ENCODE peak calls at places on chromosomes 3 and 15, in ten cellular contexts. D is GM12891, Z is esophagus muscularis mucosa, S is transverse colon, X is K562, R is upper lobe of left lung, U is breast epithelium, F is HepG2, C is GM12878, B is spleen. E is an unnamed sample.

GRCh38 chr3:23750573-23751484 is 54.9 kb upstream of the UBE2E1 start:
- DNase-seq in F (no peak), C (no peak), Z (no peak), S (no peak), R (no peak), D (no peak), X (no peak), U (no peak), B (no peak), E (no peak)

GRCh38 chr3:153173758-153174516 is 11.9 kb downstream of the RAP2B start:
- DNase-seq in U (no peak), S (no peak), C (no peak), D (no peak), F (peak), B (no peak), R (no peak), Z (no peak), X (peak), E (no peak)

GRCh38 chr15:101020451-101020850 is 101.3 kb downstream of the LRRK1 start:
- DNase-seq in R (no peak), Z (peak), C (no peak), X (no peak), F (no peak), S (peak), U (no peak), D (no peak), B (no peak), E (no peak)

GRCh38 chr15:26261413-26261812 is 398.3 kb upstream of the ATP10A start:
- DNase-seq in B (no peak), U (no peak), F (no peak), R (no peak), Z (no peak), D (no peak), S (no peak), C (no peak), X (no peak), E (no peak)

GRCh38 chr3:156677120-156677479 is 2.7 kb downstream of the TIPARP start:
- DNase-seq in U (no peak), F (no peak), B (no peak), X (no peak), D (no peak), R (no peak), S (no peak), Z (no peak), C (no peak), E (no peak)

GRCh38 chr3:140765246-140765645 is 87.4 kb downstream of the TRIM42 start:
- DNase-seq in F (no peak), X (no peak), B (no peak), R (no peak), U (no peak), C (no peak), S (no peak), Z (peak), D (no peak), E (no peak)

GRCh38 chr3:52721002-52721741 is 15.3 kb downstream of the SPCS1 start:
- DNase-seq in R (no peak), Z (no peak), F (no peak), D (peak), B (no peak), X (no peak), C (no peak), S (no peak), U (no peak), E (no peak)

GRCh38 chr3:134312072-134312872 is 61.6 kb upstream of the RYK start:
- DNase-seq in B (no peak), Z (peak), R (peak), F (no peak), D (no peak), U (peak), X (no peak), C (no peak), S (no peak), E (no peak)

GRCh38 chr3:145698252-145698651 is 462.7 kb downstream of the PLOD2 start:
- DNase-seq in B (no peak), D (no peak), U (no peak), F (no peak), Z (no peak), S (no peak), R (no peak), X (no peak), C (no peak), E (peak)

GRCh38 chr3:128064962-128065361 is 12.7 kb downstream of the SEC61A1 start:
- DNase-seq in R (no peak), U (no peak), X (no peak), F (no peak), S (no peak), B (no peak), C (no peak), D (no peak), Z (no peak), E (no peak)

GRCh38 chr15:68187559-68187958 is 17.6 kb downstream of the CALML4 start:
- DNase-seq in X (no peak), C (no peak), F (no peak), Z (no peak), D (no peak), R (no peak), S (peak), U (peak), B (no peak), E (peak)

GRCh38 chr15:75930866-75931265 is 27.2 kb downstream of the FBXO22 start:
- DNase-seq in S (no peak), U (no peak), D (no peak), X (no peak), F (no peak), B (no peak), Z (no peak), C (no peak), R (no peak), E (no peak)

GRCh38 chr15:67955256-67955655 is 98.9 kb upstream of the PIAS1 start:
- DNase-seq in B (no peak), S (no peak), C (no peak), D (no peak), X (no peak), F (no peak), U (no peak), Z (peak), R (no peak), E (no peak)

GRCh38 chr3:67196677-67197076 is 198.6 kb downstream of the KBTBD8 start:
- DNase-seq in U (no peak), C (no peak), R (no peak), Z (peak), X (no peak), D (no peak), B (no peak), S (no peak), F (no peak), E (no peak)
- TF ChIP-seq POLR2AphosphoS5 in U (no peak), C (no peak), R (no peak), Z (no peak), X (no peak), D (no peak), B (no peak), S (no peak), F (no peak), E (no peak)

GRCh38 chr15:82985688-82986441 is at the start of gene RAMAC:
- DNase-seq in C (peak), Z (peak), B (peak), U (peak), X (peak), D (peak), S (peak), R (peak), F (peak), E (peak)
- TF ChIP-seq POLR2AphosphoS5 in C (peak), Z (peak), B (peak), U (peak), X (peak), D (peak), S (peak), R (peak), F (peak), E (peak)

DNA sequence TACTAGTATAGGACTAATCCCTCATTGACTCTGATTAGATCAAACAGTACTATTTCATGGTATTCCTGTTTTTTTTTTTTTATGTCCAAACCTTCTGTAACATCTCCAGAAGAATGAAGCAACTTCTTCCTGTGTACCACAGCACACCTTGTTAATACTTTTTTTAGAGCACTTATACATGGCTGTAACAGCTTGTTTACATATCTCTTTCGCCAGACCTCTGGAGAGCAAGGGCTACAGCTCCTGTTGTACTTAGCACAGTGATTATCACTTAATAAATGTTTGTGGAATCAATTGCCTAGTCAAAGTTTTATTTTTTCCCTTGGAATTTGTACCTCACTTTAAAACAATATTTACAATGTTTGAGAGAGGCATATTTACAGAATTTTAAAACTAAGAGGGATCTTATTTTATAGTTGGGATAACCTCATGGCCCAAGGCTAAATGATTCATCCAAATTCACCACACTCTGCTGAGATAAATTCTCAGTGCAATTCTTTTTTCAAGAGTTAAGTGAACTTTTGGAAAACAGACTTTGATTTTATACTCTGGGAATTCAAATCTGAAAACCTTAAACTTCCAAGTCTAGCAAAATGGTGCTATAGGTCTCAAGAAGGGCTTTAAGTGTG is 9.1 kb upstream of the GATM start:
- DNase-seq in D (no peak), F (peak), Z (no peak), X (no peak), C (no peak), S (no peak), B (no peak), R (no peak), U (no peak), E (no peak)
- TF ChIP-seq POLR2AphosphoS5 in D (no peak), F (no peak), Z (no peak), X (no peak), C (no peak), S (no peak), B (no peak), R (no peak), U (no peak), E (no peak)

DNA sequence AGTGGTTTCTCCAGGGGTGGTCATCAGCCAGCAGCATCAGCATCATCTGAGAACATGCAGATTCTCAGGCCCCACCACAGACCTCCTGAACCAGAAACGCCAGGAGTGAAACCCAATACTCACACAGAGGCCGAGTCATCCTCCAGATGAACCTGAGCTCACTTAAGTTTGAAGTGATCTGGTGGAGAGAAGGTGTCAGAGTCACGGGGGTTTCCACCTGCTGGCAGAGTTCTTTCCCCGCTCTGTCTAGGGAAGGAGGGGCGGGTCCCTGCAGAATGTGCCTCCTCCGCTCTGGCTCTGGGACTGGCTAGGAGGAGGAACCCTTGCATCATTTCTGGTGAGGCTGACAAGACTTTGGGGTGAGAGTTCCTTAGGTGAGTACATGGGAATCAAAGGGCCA is 13.3 kb upstream of the KIF23 start:
- DNase-seq in Z (no peak), B (no peak), D (no peak), F (no peak), R (no peak), X (no peak), S (no peak), U (no peak), C (no peak), E (no peak)
- TF ChIP-seq POLR2AphosphoS5 in Z (no peak), B (no peak), D (no peak), F (no peak), R (no peak), X (no peak), S (no peak), U (no peak), C (no peak), E (no peak)